ENCODE peak calls at places on chromosomes 6 and 20, in ten cellular contexts. One of them, this sample, is unnamed.

GRCh38 chr6:32752580-32752979 is 10.8 kb downstream of the HLA-DQB2 start:
- DNase-seq in fibroblast of the aortic adventitia: peak
- DNase-seq in MCF 10A: peak
- DNase-seq in CD14-positive monocyte: no peak
- DNase-seq in HFFc6: no peak
- DNase-seq in HL-60: no peak
- DNase-seq in GM12865: no peak
- DNase-seq in brain microvascular endothelial cell: no peak
- DNase-seq in keratinocyte: no peak
- DNase-seq in cardiac fibroblast: peak
- DNase-seq in this sample: no peak

GRCh38 chr6:133921249-133921859 is 31.7 kb upstream of the TBPL1 start:
- DNase-seq in fibroblast of the aortic adventitia: peak
- DNase-seq in MCF 10A: peak
- DNase-seq in CD14-positive monocyte: peak
- DNase-seq in HFFc6: peak
- DNase-seq in HL-60: peak
- DNase-seq in GM12865: peak
- DNase-seq in brain microvascular endothelial cell: peak
- DNase-seq in keratinocyte: no peak
- DNase-seq in cardiac fibroblast: peak
- DNase-seq in this sample: peak

GRCh38 chr20:48845000-48845399 is 17.2 kb upstream of the PREX1 start:
- DNase-seq in fibroblast of the aortic adventitia: peak
- DNase-seq in MCF 10A: peak
- DNase-seq in CD14-positive monocyte: no peak
- DNase-seq in HFFc6: no peak
- DNase-seq in HL-60: no peak
- DNase-seq in GM12865: no peak
- DNase-seq in brain microvascular endothelial cell: no peak
- DNase-seq in keratinocyte: no peak
- DNase-seq in cardiac fibroblast: peak
- DNase-seq in this sample: no peak

GRCh38 chr20:37185681-37186080 is 6.3 kb upstream of the MROH8 start:
- DNase-seq in fibroblast of the aortic adventitia: no peak
- DNase-seq in MCF 10A: no peak
- DNase-seq in CD14-positive monocyte: no peak
- DNase-seq in HFFc6: no peak
- DNase-seq in HL-60: no peak
- DNase-seq in GM12865: no peak
- DNase-seq in brain microvascular endothelial cell: no peak
- DNase-seq in keratinocyte: no peak
- DNase-seq in cardiac fibroblast: no peak
- DNase-seq in this sample: no peak

GRCh38 chr6:167079853-167080297 is 43.0 kb upstream of the CCR6 start:
- DNase-seq in fibroblast of the aortic adventitia: no peak
- DNase-seq in MCF 10A: no peak
- DNase-seq in CD14-positive monocyte: peak
- DNase-seq in HFFc6: no peak
- DNase-seq in HL-60: no peak
- DNase-seq in GM12865: peak
- DNase-seq in brain microvascular endothelial cell: no peak
- DNase-seq in keratinocyte: no peak
- DNase-seq in cardiac fibroblast: no peak
- DNase-seq in this sample: no peak

GRCh38 chr6:145895802-145896201 is 68.4 kb downstream of the SHPRH start:
- DNase-seq in fibroblast of the aortic adventitia: peak
- DNase-seq in MCF 10A: peak
- DNase-seq in CD14-positive monocyte: no peak
- DNase-seq in HFFc6: no peak
- DNase-seq in HL-60: no peak
- DNase-seq in GM12865: no peak
- DNase-seq in brain microvascular endothelial cell: no peak
- DNase-seq in keratinocyte: no peak
- DNase-seq in cardiac fibroblast: peak
- DNase-seq in this sample: no peak

GRCh38 chr6:149054559-149055194 is 262.8 kb upstream of the TAB2 start:
- DNase-seq in fibroblast of the aortic adventitia: no peak
- DNase-seq in MCF 10A: no peak
- DNase-seq in CD14-positive monocyte: no peak
- DNase-seq in HFFc6: no peak
- DNase-seq in HL-60: no peak
- DNase-seq in GM12865: peak
- DNase-seq in brain microvascular endothelial cell: no peak
- DNase-seq in keratinocyte: no peak
- DNase-seq in cardiac fibroblast: no peak
- DNase-seq in this sample: no peak

GRCh38 chr6:3741477-3741871 is 10.0 kb downstream of the PXDC1 start:
- DNase-seq in fibroblast of the aortic adventitia: no peak
- DNase-seq in MCF 10A: no peak
- DNase-seq in CD14-positive monocyte: no peak
- DNase-seq in HFFc6: no peak
- DNase-seq in HL-60: no peak
- DNase-seq in GM12865: no peak
- DNase-seq in brain microvascular endothelial cell: no peak
- DNase-seq in keratinocyte: no peak
- DNase-seq in cardiac fibroblast: no peak
- DNase-seq in this sample: no peak

GRCh38 chr20:43520074-43520473 is 12.6 kb downstream of the L3MBTL1 start:
- DNase-seq in fibroblast of the aortic adventitia: no peak
- DNase-seq in MCF 10A: no peak
- DNase-seq in CD14-positive monocyte: no peak
- DNase-seq in HFFc6: no peak
- DNase-seq in HL-60: no peak
- DNase-seq in GM12865: no peak
- DNase-seq in brain microvascular endothelial cell: no peak
- DNase-seq in keratinocyte: no peak
- DNase-seq in cardiac fibroblast: no peak
- DNase-seq in this sample: no peak

GRCh38 chr20:24952376-24953203 is 3.5 kb downstream of the CST7 start:
- DNase-seq in fibroblast of the aortic adventitia: no peak
- DNase-seq in MCF 10A: no peak
- DNase-seq in CD14-positive monocyte: no peak
- DNase-seq in HFFc6: no peak
- DNase-seq in HL-60: no peak
- DNase-seq in GM12865: no peak
- DNase-seq in brain microvascular endothelial cell: no peak
- DNase-seq in keratinocyte: no peak
- DNase-seq in cardiac fibroblast: no peak
- DNase-seq in this sample: no peak

GRCh38 chr20:50274570-50275430 is 84.2 kb downstream of the CEBPB start:
- DNase-seq in fibroblast of the aortic adventitia: no peak
- DNase-seq in MCF 10A: no peak
- DNase-seq in CD14-positive monocyte: peak
- DNase-seq in HFFc6: no peak
- DNase-seq in HL-60: peak
- DNase-seq in GM12865: no peak
- DNase-seq in brain microvascular endothelial cell: no peak
- DNase-seq in keratinocyte: no peak
- DNase-seq in cardiac fibroblast: no peak
- DNase-seq in this sample: no peak

GRCh38 chr20:51826372-51826771 is 24.1 kb upstream of the SALL4 start:
- DNase-seq in fibroblast of the aortic adventitia: no peak
- DNase-seq in MCF 10A: no peak
- DNase-seq in CD14-positive monocyte: no peak
- DNase-seq in HFFc6: no peak
- DNase-seq in HL-60: no peak
- DNase-seq in GM12865: no peak
- DNase-seq in brain microvascular endothelial cell: no peak
- DNase-seq in keratinocyte: no peak
- DNase-seq in cardiac fibroblast: no peak
- DNase-seq in this sample: no peak

GRCh38 chr20:20491110-20491783 is 123.3 kb downstream of the INSM1 start:
- DNase-seq in fibroblast of the aortic adventitia: peak
- DNase-seq in MCF 10A: no peak
- DNase-seq in CD14-positive monocyte: no peak
- DNase-seq in HFFc6: peak
- DNase-seq in HL-60: no peak
- DNase-seq in GM12865: no peak
- DNase-seq in brain microvascular endothelial cell: no peak
- DNase-seq in keratinocyte: no peak
- DNase-seq in cardiac fibroblast: peak
- DNase-seq in this sample: no peak

DNA sequence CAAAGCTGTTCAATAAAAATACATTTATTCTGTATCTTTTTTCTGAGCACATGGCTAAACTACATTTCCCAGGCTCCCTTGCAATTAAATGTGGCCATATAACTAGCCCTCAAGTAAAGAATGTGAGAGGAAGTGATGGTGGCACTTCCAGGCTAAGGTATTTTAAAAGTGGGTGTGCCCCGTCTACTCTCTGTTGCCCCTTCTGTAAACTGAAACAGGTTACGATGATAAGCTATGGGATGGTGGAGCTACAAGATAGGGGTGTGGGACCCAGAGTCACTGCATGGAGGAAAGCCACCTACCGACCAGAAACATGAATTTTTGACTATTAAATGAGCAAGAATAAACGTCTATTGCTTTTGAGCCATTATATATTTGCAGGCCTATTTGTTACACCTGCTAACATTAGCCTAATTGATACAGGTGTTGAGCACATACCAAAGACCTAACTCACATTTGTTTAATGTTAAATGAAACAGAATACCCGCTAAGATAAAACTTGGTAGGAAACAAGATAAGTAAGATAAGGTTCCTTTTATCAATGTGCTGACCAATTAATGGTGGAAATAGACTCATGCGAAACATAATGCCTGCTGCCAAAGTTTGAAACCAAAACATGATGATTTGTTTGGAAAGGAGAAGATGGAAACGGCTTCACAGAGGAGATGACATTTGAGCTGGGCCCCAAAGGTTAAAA is 3.0 kb downstream of the FYN start:
- DNase-seq in fibroblast of the aortic adventitia: no peak
- DNase-seq in MCF 10A: no peak
- DNase-seq in CD14-positive monocyte: no peak
- DNase-seq in HFFc6: no peak
- DNase-seq in HL-60: no peak
- DNase-seq in GM12865: peak
- DNase-seq in brain microvascular endothelial cell: no peak
- DNase-seq in keratinocyte: no peak
- DNase-seq in cardiac fibroblast: no peak
- DNase-seq in this sample: no peak
- TF ChIP-seq CTCF in fibroblast of the aortic adventitia: no peak
- TF ChIP-seq CTCF in MCF 10A: no peak
- TF ChIP-seq CTCF in CD14-positive monocyte: no peak
- TF ChIP-seq CTCF in HFFc6: no peak
- TF ChIP-seq CTCF in HL-60: no peak
- TF ChIP-seq CTCF in GM12865: no peak
- TF ChIP-seq CTCF in brain microvascular endothelial cell: no peak
- TF ChIP-seq CTCF in keratinocyte: no peak
- TF ChIP-seq CTCF in cardiac fibroblast: no peak
- TF ChIP-seq CTCF in this sample: peak

GRCh38 chr20:63783970-63784369 is 44.4 kb downstream of the SLC2A4RG start:
- DNase-seq in fibroblast of the aortic adventitia: no peak
- DNase-seq in MCF 10A: no peak
- DNase-seq in CD14-positive monocyte: no peak
- DNase-seq in HFFc6: no peak
- DNase-seq in HL-60: no peak
- DNase-seq in GM12865: no peak
- DNase-seq in brain microvascular endothelial cell: no peak
- DNase-seq in keratinocyte: no peak
- DNase-seq in cardiac fibroblast: no peak
- DNase-seq in this sample: no peak

GRCh38 chr20:63782521-63782971 is 43.0 kb downstream of the SLC2A4RG start:
- DNase-seq in fibroblast of the aortic adventitia: no peak
- DNase-seq in MCF 10A: no peak
- DNase-seq in CD14-positive monocyte: no peak
- DNase-seq in HFFc6: no peak
- DNase-seq in HL-60: no peak
- DNase-seq in GM12865: no peak
- DNase-seq in brain microvascular endothelial cell: no peak
- DNase-seq in keratinocyte: no peak
- DNase-seq in cardiac fibroblast: no peak
- DNase-seq in this sample: no peak

GRCh38 chr20:63778857-63779256 is 39.3 kb downstream of the SLC2A4RG start:
- DNase-seq in fibroblast of the aortic adventitia: no peak
- DNase-seq in MCF 10A: no peak
- DNase-seq in CD14-positive monocyte: no peak
- DNase-seq in HFFc6: no peak
- DNase-seq in HL-60: no peak
- DNase-seq in GM12865: no peak
- DNase-seq in brain microvascular endothelial cell: no peak
- DNase-seq in keratinocyte: no peak
- DNase-seq in cardiac fibroblast: no peak
- DNase-seq in this sample: no peak

GRCh38 chr20:63781181-63781580 is 41.6 kb downstream of the SLC2A4RG start:
- DNase-seq in fibroblast of the aortic adventitia: no peak
- DNase-seq in MCF 10A: no peak
- DNase-seq in CD14-positive monocyte: no peak
- DNase-seq in HFFc6: no peak
- DNase-seq in HL-60: no peak
- DNase-seq in GM12865: no peak
- DNase-seq in brain microvascular endothelial cell: no peak
- DNase-seq in keratinocyte: no peak
- DNase-seq in cardiac fibroblast: no peak
- DNase-seq in this sample: no peak

DNA sequence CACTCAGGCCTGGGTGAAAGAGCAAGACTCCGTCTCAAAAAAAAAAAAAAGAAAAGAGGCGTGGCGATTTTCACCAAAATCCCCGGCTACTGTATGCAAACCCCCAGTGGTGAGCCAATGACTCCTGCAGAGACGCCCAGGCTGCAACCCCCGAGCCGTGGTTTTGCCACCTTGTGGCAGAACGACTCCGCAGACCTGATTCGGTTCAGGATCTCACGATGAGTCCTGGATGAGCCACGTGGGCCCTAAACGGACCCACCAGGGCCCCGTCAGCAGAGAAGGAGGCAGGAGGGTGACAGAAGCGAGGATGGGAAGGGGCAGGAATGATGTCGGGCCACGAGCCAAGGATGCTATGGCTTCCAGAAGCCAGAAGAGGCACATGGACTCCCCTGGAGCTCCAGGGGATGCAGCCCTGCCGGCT is 42.5 kb downstream of the SLC2A4RG start:
- DNase-seq in fibroblast of the aortic adventitia: no peak
- DNase-seq in MCF 10A: no peak
- DNase-seq in CD14-positive monocyte: no peak
- DNase-seq in HFFc6: no peak
- DNase-seq in HL-60: peak
- DNase-seq in GM12865: peak
- DNase-seq in brain microvascular endothelial cell: no peak
- DNase-seq in keratinocyte: no peak
- DNase-seq in cardiac fibroblast: no peak
- DNase-seq in this sample: no peak
- TF ChIP-seq CTCF in fibroblast of the aortic adventitia: no peak
- TF ChIP-seq CTCF in MCF 10A: no peak
- TF ChIP-seq CTCF in CD14-positive monocyte: no peak
- TF ChIP-seq CTCF in HFFc6: peak
- TF ChIP-seq CTCF in HL-60: no peak
- TF ChIP-seq CTCF in GM12865: peak
- TF ChIP-seq CTCF in brain microvascular endothelial cell: no peak
- TF ChIP-seq CTCF in keratinocyte: no peak
- TF ChIP-seq CTCF in cardiac fibroblast: no peak
- TF ChIP-seq CTCF in this sample: no peak

GRCh38 chr6:31728767-31729514 is at the start of gene DDAH2:
- DNase-seq in fibroblast of the aortic adventitia: no peak
- DNase-seq in MCF 10A: no peak
- DNase-seq in CD14-positive monocyte: no peak
- DNase-seq in HFFc6: no peak
- DNase-seq in HL-60: no peak
- DNase-seq in GM12865: no peak
- DNase-seq in brain microvascular endothelial cell: no peak
- DNase-seq in keratinocyte: no peak
- DNase-seq in cardiac fibroblast: no peak
- DNase-seq in this sample: no peak
- TF ChIP-seq CTCF in fibroblast of the aortic adventitia: peak
- TF ChIP-seq CTCF in MCF 10A: peak
- TF ChIP-seq CTCF in CD14-positive monocyte: no peak
- TF ChIP-seq CTCF in HFFc6: no peak
- TF ChIP-seq CTCF in HL-60: no peak
- TF ChIP-seq CTCF in GM12865: no peak
- TF ChIP-seq CTCF in brain microvascular endothelial cell: peak
- TF ChIP-seq CTCF in keratinocyte: no peak
- TF ChIP-seq CTCF in cardiac fibroblast: peak
- TF ChIP-seq CTCF in this sample: peak

GRCh38 chr6:35386989-35387388 is 44.6 kb downstream of the PPARD start:
- DNase-seq in fibroblast of the aortic adventitia: no peak
- DNase-seq in MCF 10A: no peak
- DNase-seq in CD14-positive monocyte: no peak
- DNase-seq in HFFc6: no peak
- DNase-seq in HL-60: no peak
- DNase-seq in GM12865: no peak
- DNase-seq in brain microvascular endothelial cell: no peak
- DNase-seq in keratinocyte: no peak
- DNase-seq in cardiac fibroblast: peak
- DNase-seq in this sample: no peak
- TF ChIP-seq CTCF in fibroblast of the aortic adventitia: no peak
- TF ChIP-seq CTCF in MCF 10A: no peak
- TF ChIP-seq CTCF in CD14-positive monocyte: no peak
- TF ChIP-seq CTCF in HFFc6: peak
- TF ChIP-seq CTCF in HL-60: no peak
- TF ChIP-seq CTCF in GM12865: no peak
- TF ChIP-seq CTCF in brain microvascular endothelial cell: peak
- TF ChIP-seq CTCF in keratinocyte: peak
- TF ChIP-seq CTCF in cardiac fibroblast: no peak
- TF ChIP-seq CTCF in this sample: no peak